ENCODE peak calls at places on chromosome 9, in six cellular contexts. P is GM13977; B is activated CD8-positive, alpha-beta memory T cell treated with anti-CD3 and anti-CD28 coated beads for 48 hours; D is mucosa of descending colon; A is non-pigmented ciliary epithelial cell; O is activated naive CD4-positive, alpha-beta T cell. F is an unnamed sample.

GRCh38 chr9:124259273-124260078 is 1.7 kb downstream of the NEK6 start:
- DNase-seq in P (no peak), B (no peak), D (peak; percentile 80), A (no peak), O (no peak), F (peak; percentile 69)

GRCh38 chr9:114829686-114830085 is 23.8 kb upstream of the TNFSF15 start:
- DNase-seq in P (no peak), B (no peak), D (no peak), A (no peak), O (no peak), F (no peak)

GRCh38 chr9:121637441-121638222 is 13.8 kb upstream of the DAB2IP start:
- DNase-seq in P (no peak), B (no peak), D (peak; percentile 33), A (no peak), O (no peak), F (no peak)

GRCh38 chr9:90970603-90971002 is 169.0 kb downstream of the SYK start:
- DNase-seq in P (no peak), B (no peak), D (no peak), A (no peak), O (no peak), F (no peak)

GRCh38 chr9:70947086-70947485 is 174.3 kb downstream of the TRPM3 start:
- DNase-seq in P (no peak), B (no peak), D (no peak), A (no peak), O (no peak), F (no peak)

GRCh38 chr9:4583001-4583400 is 79.1 kb upstream of the PLPP6 start:
- DNase-seq in P (no peak), B (no peak), D (no peak), A (no peak), O (no peak), F (no peak)

GRCh38 chr9:137136261-137136925 is 2.6 kb upstream of the GRIN1 start:
- DNase-seq in P (no peak), B (no peak), D (no peak), A (no peak), O (no peak), F (no peak)

GRCh38 chr9:35682083-35682482 is 7.6 kb downstream of the TPM2 start:
- DNase-seq in P (no peak), B (no peak), D (peak; percentile 27), A (no peak), O (no peak), F (no peak)

GRCh38 chr9:21656776-21657637 is 145.4 kb upstream of the MTAP start:
- DNase-seq in P (no peak), B (no peak), D (no peak), A (no peak), O (no peak), F (no peak)

GRCh38 chr9:2424564-2425153 is 196.9 kb upstream of the VLDLR start:
- DNase-seq in P (no peak), B (no peak), D (no peak), A (peak; percentile 34), O (no peak), F (no peak)

GRCh38 chr9:113454914-113455761 is 8.4 kb upstream of the RGS3 start:
- DNase-seq in P (no peak), B (no peak), D (no peak), A (peak; percentile 88), O (no peak), F (no peak)

GRCh38 chr9:5949103-5949699 is 58.5 kb downstream of the MLANA start:
- DNase-seq in P (no peak), B (no peak), D (no peak), A (peak; percentile 2), O (no peak), F (no peak)

GRCh38 chr9:136754059-136754572 is 3.9 kb downstream of the LCN8 start:
- DNase-seq in P (no peak), B (no peak), D (no peak), A (no peak), O (no peak), F (no peak)

GRCh38 chr9:122201641-122202040 is 27.1 kb downstream of the LHX6 start:
- DNase-seq in P (no peak), B (no peak), D (no peak), A (no peak), O (no peak), F (no peak)

GRCh38 chr9:3237121-3237520 is 288.7 kb downstream of the RFX3 start:
- DNase-seq in P (no peak), B (no peak), D (no peak), A (no peak), O (no peak), F (no peak)

GRCh38 chr9:117662651-117663050 is 41.6 kb upstream of the TLR4 start:
- DNase-seq in P (no peak), B (no peak), D (no peak), A (no peak), O (no peak), F (no peak)

GRCh38 chr9:91341258-91341746 is 20.4 kb downstream of the AUH start:
- DNase-seq in P (no peak), B (no peak), D (no peak), A (no peak), O (no peak), F (no peak)

GRCh38 chr9:83047839-83048775 is 14.8 kb downstream of the RASEF start:
- DNase-seq in P (no peak), B (no peak), D (no peak), A (peak; percentile 28), O (no peak), F (no peak)

GRCh38 chr9:12640021-12640587 is 53.1 kb upstream of the TYRP1 start:
- DNase-seq in P (no peak), B (no peak), D (no peak), A (peak; percentile 40), O (no peak), F (no peak)

GRCh38 chr9:1979815-1980367 is 35.3 kb upstream of the SMARCA2 start:
- DNase-seq in P (no peak), B (no peak), D (no peak), A (peak; percentile 28), O (no peak), F (no peak)

GRCh38 chr9:84169240-84169639 is 171.3 kb downstream of the SLC28A3 start:
- DNase-seq in P (no peak), B (no peak), D (no peak), A (no peak), O (no peak), F (no peak)

GRCh38 chr9:136714096-136714875 is 1.9 kb downstream of the DIPK1B start:
- DNase-seq in P (no peak), B (no peak), D (no peak), A (no peak), O (no peak), F (no peak)

GRCh38 chr9:90975666-90976538 is 174.3 kb downstream of the SYK start:
- DNase-seq in P (no peak), B (no peak), D (no peak), A (no peak), O (no peak), F (no peak)

GRCh38 chr9:126158591-126159519 is 167.8 kb upstream of the MVB12B start:
- DNase-seq in P (no peak), B (no peak), D (no peak), A (no peak), O (no peak), F (no peak)

GRCh38 chr9:70607926-70608325 is 193.5 kb upstream of the KLF9 start:
- DNase-seq in P (no peak), B (no peak), D (no peak), A (no peak), O (no peak), F (no peak)

GRCh38 chr9:33159760-33160127 is 7.4 kb downstream of the B4GALT1 start:
- DNase-seq in P (peak; percentile 41), B (no peak), D (peak; percentile 73), A (peak; percentile 75), O (no peak), F (no peak)

GRCh38 chr9:124197177-124198095 is 60.3 kb upstream of the NEK6 start:
- DNase-seq in P (peak; percentile 53), B (no peak), D (no peak), A (no peak), O (no peak), F (no peak)

GRCh38 chr9:123434619-123435240 is 78.7 kb downstream of the CRB2 start:
- DNase-seq in P (no peak), B (no peak), D (no peak), A (no peak), O (no peak), F (no peak)

GRCh38 chr9:130111805-130112204 is 58.1 kb downstream of the GPR107 start:
- DNase-seq in P (no peak), B (no peak), D (no peak), A (no peak), O (no peak), F (no peak)

GRCh38 chr9:86940774-86941173 is 6.5 kb downstream of the GAS1 start:
- DNase-seq in P (no peak), B (no peak), D (no peak), A (no peak), O (no peak), F (no peak)

GRCh38 chr9:128892223-128892892 is 10.4 kb downstream of the LRRC8A start:
- DNase-seq in P (no peak), B (no peak), D (peak; percentile 91), A (no peak), O (no peak), F (peak; percentile 74)

GRCh38 chr9:72485821-72486605 is 35.4 kb upstream of the TMC1 start:
- DNase-seq in P (no peak), B (no peak), D (no peak), A (peak; percentile 23), O (no peak), F (no peak)

GRCh38 chr9:93646640-93647178 is 70.3 kb downstream of the PHF2 start:
- DNase-seq in P (no peak), B (no peak), D (peak; percentile 22), A (no peak), O (no peak), F (peak; percentile 17)

GRCh38 chr9:114653556-114654159 is 3.9 kb downstream of the TEX53 start:
- DNase-seq in P (peak; percentile 77), B (peak; percentile 53), D (no peak), A (no peak), O (peak; percentile 75), F (peak; percentile 93)

GRCh38 chr9:129143031-129143441 is 31.8 kb downstream of the PTPA start:
- DNase-seq in P (peak; percentile 86), B (peak; percentile 45), D (peak; percentile 88), A (no peak), O (peak; percentile 58), F (no peak)

GRCh38 chr9:98890256-98890655 is 53.5 kb upstream of the COL15A1 start:
- DNase-seq in P (no peak), B (no peak), D (no peak), A (no peak), O (no peak), F (no peak)

GRCh38 chr9:73269430-73270101 is 117.9 kb downstream of the ANXA1 start:
- DNase-seq in P (no peak), B (no peak), D (no peak), A (peak; percentile 10), O (no peak), F (no peak)

F was measured in omental fat pad.